ENCODE peak calls at places on chromosomes 12 and 14, in seven cellular contexts. E is NCI-H1694; B is stimulated activated CD4-positive, alpha-beta T cell treated with anti-CD3 and anti-CD28 coated beads, Interleukin-1b, Interleukin-23, amount 100 ng/mL, for 4 hours; J is foreskin fibroblast; R is ascending aorta; X is activated T-helper 9 cell treated with anti-CD3 and anti-CD28 coated beads, Interleukin-2, amount 50 U/mL, for 16 hours; L is choroid plexus epithelial cell. S is an unnamed sample.

GRCh38 chr12:119594399-119594730 is 791 bp downstream of the TMEM233 start:
- DNase-seq in E (no peak), B (no peak), J (no peak), R (no peak), X (no peak), L (no peak), S (no peak)

GRCh38 chr14:92487513-92488133 is 26.0 kb upstream of the RIN3 start:
- DNase-seq in E (no peak), B (no peak), J (no peak), R (no peak), X (no peak), L (no peak), S (no peak)

GRCh38 chr12:69666798-69667197 is 32.3 kb downstream of the BEST3 start:
- DNase-seq in E (no peak), B (no peak), J (no peak), R (no peak), X (no peak), L (no peak), S (no peak)

GRCh38 chr14:39988939-39989338 is 556.7 kb upstream of the FBXO33 start:
- DNase-seq in E (peak; percentile 35), B (no peak), J (peak; percentile 0), R (no peak), X (no peak), L (peak; percentile 43), S (no peak)

GRCh38 chr14:31770271-31770670 is 209.1 kb downstream of the NUBPL start:
- DNase-seq in E (no peak), B (no peak), J (peak; percentile 16), R (no peak), X (no peak), L (peak; percentile 46), S (no peak)

GRCh38 chr12:31629756-31630732 is 29.4 kb upstream of the ETFBKMT start:
- DNase-seq in E (no peak), B (no peak), J (peak; percentile 62), R (no peak), X (no peak), L (peak; percentile 82), S (no peak)

GRCh38 chr14:91246051-91246852 is 1.7 kb upstream of the GPR68 start:
- DNase-seq in E (peak; percentile 58), B (peak; percentile 19), J (no peak), R (no peak), X (peak; percentile 63), L (no peak), S (no peak)

GRCh38 chr12:52181757-52182156 is 10.1 kb downstream of the KRT80 start:
- DNase-seq in E (peak; percentile 62), B (no peak), J (peak; percentile 86), R (no peak), X (no peak), L (peak; percentile 90), S (no peak)

S was measured in GM12864.